ENCODE peak calls at places on chromosomes 11 and 22, in four cellular contexts. G, A, L and H are unnamed samples.

GRCh38 chr22:27835446-27835845 is 33.9 kb upstream of the MN1 start:
- DNase-seq in G (no peak), A (no peak), L (no peak), H (peak)

GRCh38 chr11:38791346-38791961 is 2193.4 kb upstream of the RAG2 start:
- DNase-seq in G (peak), A (peak), L (peak), H (peak)

GRCh38 chr11:126628450-126628789 is 272.9 kb downstream of the ST3GAL4 start:
- DNase-seq in G (no peak), A (no peak), L (no peak), H (no peak)

GRCh38 chr11:126284829-126285228 is 1.9 kb downstream of the TIRAP start:
- DNase-seq in G (peak), A (peak), L (no peak), H (peak)

GRCh38 chr22:38937541-38937940 is 19.9 kb upstream of the APOBEC3A start:
- DNase-seq in G (no peak), A (no peak), L (no peak), H (no peak)

GRCh38 chr11:129740125-129740719 is 75.4 kb upstream of the TMEM45B start:
- DNase-seq in G (no peak), A (no peak), L (no peak), H (no peak)

GRCh38 chr11:65391007-65391406 is 4.6 kb downstream of the FRMD8 start:
- DNase-seq in G (no peak), A (no peak), L (no peak), H (peak)

GRCh38 chr11:128707671-128708070 is 13.8 kb downstream of the FLI1 start:
- DNase-seq in G (no peak), A (no peak), L (no peak), H (peak)

GRCh38 chr11:67252831-67253239 is 13.4 kb upstream of the GRK2 start:
- DNase-seq in G (no peak), A (peak), L (no peak), H (peak)

GRCh38 chr11:103652013-103652412 is 384.4 kb upstream of the DDI1 start:
- DNase-seq in G (no peak), A (no peak), L (no peak), H (peak)

GRCh38 chr11:117011541-117011908 is 86.7 kb downstream of the SIK3 start:
- DNase-seq in G (no peak), A (no peak), L (no peak), H (no peak)

GRCh38 chr11:75734491-75735180 is 17.0 kb downstream of the MOGAT2 start:
- DNase-seq in G (peak), A (peak), L (no peak), H (no peak)

GRCh38 chr11:68828155-68828931 is 13.4 kb downstream of the CPT1A start:
- DNase-seq in G (no peak), A (no peak), L (no peak), H (no peak)

DNA sequence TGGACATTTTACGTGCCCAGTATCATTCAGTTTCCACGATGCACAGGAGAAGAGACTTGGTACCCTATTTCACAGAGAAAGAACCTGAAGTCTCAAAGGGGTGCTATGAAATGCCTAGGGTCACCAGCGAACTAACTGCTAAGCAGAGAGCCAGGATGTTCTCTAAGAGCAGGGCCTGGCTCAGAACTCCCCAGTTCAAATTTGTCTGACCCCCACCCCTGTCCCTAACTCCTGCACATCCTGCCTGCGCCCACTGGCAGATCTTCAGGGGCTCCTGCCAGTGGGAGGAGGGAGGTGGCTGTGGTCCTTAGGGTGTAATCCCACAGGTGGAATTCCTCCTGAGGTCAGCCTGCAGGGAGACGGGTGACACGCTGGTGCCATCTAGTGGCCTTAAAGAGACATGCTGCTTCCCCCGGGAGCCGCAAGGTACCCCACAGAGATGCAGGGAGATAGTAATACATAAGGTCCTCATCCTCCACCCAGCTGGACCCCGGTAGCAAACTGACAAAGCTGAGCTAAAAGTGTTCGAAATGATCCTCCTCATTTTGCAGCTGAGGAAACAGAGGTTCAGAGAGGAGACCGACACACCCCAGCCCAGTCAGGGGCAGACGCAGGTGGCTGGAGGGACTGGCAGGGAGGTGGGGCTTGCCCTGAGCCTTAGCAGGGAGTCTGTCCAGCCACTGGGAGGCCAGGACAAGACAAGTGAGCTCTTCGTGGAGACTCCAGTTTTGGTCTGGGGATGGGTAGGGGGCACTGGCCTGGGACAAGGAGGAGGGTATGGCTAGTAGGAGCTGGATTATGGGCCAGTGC is 34.1 kb downstream of the MB start:
- DNase-seq in G (peak), A (peak), L (peak), H (peak)
- H3K27ac ChIP-seq in G (peak), A (no peak), L (no peak), H (no peak)

DNA sequence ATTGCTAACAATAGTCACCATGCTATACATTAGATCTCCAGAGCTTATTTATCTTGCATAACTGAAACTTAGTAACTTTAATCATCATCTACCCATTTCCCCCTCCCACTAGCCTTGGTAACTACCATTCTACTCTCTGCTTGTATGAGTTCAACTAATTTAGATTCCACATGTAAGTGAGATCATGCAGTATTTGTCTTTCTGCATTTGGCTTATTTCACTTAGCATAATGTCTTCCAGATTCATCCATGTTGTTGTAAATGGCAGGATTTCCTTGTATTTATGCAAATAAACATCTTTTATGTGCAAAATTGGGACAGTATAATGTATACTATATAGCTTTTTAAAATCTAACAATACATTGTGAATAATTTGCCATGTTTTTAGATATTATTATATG is 66.0 kb upstream of the ZBED5 start:
- DNase-seq in G (no peak), A (no peak), L (no peak), H (no peak)
- H3K4me3 ChIP-seq in G (no peak), A (no peak), L (no peak), H (no peak)

GRCh38 chr11:60251485-60252207 is 8.7 kb upstream of the MS4A4E start:
- DNase-seq in G (peak), A (peak), L (peak), H (peak)
- TF ChIP-seq EZH2phosphoT487 in G (no peak), A (no peak), L (no peak), H (no peak)

GRCh38 chr11:36109850-36110606 is 166.2 kb downstream of the LDLRAD3 start:
- DNase-seq in G (no peak), A (peak), L (no peak), H (no peak)

GRCh38 chr11:36109499-36109849 is 165.6 kb downstream of the LDLRAD3 start:
- DNase-seq in G (no peak), A (no peak), L (no peak), H (no peak)

GRCh38 chr11:36108812-36109498 is 165.1 kb downstream of the LDLRAD3 start:
- DNase-seq in G (no peak), A (no peak), L (no peak), H (no peak)

GRCh38 chr11:36114095-36114494 is 170.2 kb downstream of the LDLRAD3 start:
- DNase-seq in G (no peak), A (no peak), L (no peak), H (no peak)

GRCh38 chr11:36110698-36111410 is 167.0 kb downstream of the LDLRAD3 start:
- DNase-seq in G (no peak), A (no peak), L (no peak), H (no peak)
- H3K27ac ChIP-seq in G (no peak), A (peak), L (no peak), H (no peak)